ENCODE peak calls at places on chromosomes 6 and 20, in eight cellular contexts. P is H7, M is AG04450, S is bronchial epithelial cell, N is pancreas, H is lower lobe of right lung, F is small intestine, Y is GM12865. X is an unnamed sample.

GRCh38 chr20:58051367-58051766 is 177.1 kb downstream of the ANKRD60 start:
- DNase-seq in P (no peak), M (no peak), S (no peak), N (no peak), H (no peak), F (no peak), Y (no peak), X (no peak)

GRCh38 chr6:108895591-108895990 is 47.4 kb downstream of the ARMC2 start:
- DNase-seq in P (no peak), M (no peak), S (no peak), N (no peak), H (no peak), F (no peak), Y (no peak), X (peak)

GRCh38 chr6:42742116-42742894 is 3.6 kb downstream of the TBCC start:
- DNase-seq in P (no peak), M (no peak), S (peak), N (no peak), H (no peak), F (no peak), Y (no peak), X (peak)

GRCh38 chr6:125791151-125791819 is 525 bp downstream of the NCOA7 start:
- DNase-seq in P (peak), M (no peak), S (peak), N (no peak), H (peak), F (peak), Y (peak), X (peak)

GRCh38 chr20:11403711-11404110 is 514.0 kb upstream of the BTBD3 start:
- DNase-seq in P (no peak), M (no peak), S (no peak), N (no peak), H (no peak), F (no peak), Y (no peak), X (no peak)

GRCh38 chr6:13327691-13328075 is 654 bp downstream of the TBC1D7 start:
- DNase-seq in P (peak), M (no peak), S (peak), N (no peak), H (no peak), F (no peak), Y (peak), X (peak)

GRCh38 chr6:170360476-170360875 is 53.9 kb downstream of the FAM120B start:
- DNase-seq in P (no peak), M (no peak), S (peak), N (no peak), H (no peak), F (no peak), Y (no peak), X (no peak)

GRCh38 chr6:42411431-42411830 is 40.3 kb downstream of the TRERF1 start:
- DNase-seq in P (no peak), M (no peak), S (no peak), N (no peak), H (no peak), F (no peak), Y (no peak), X (no peak)

GRCh38 chr6:112938656-112939055 is 591.5 kb downstream of the RFPL4B start:
- DNase-seq in P (no peak), M (no peak), S (peak), N (no peak), H (no peak), F (no peak), Y (no peak), X (no peak)

GRCh38 chr6:170124836-170125235 is 166.0 kb downstream of the DLL1 start:
- DNase-seq in P (no peak), M (no peak), S (peak), N (no peak), H (no peak), F (no peak), Y (no peak), X (no peak)

GRCh38 chr20:57403216-57403615 is 12.0 kb downstream of the RBM38 start:
- DNase-seq in P (peak), M (no peak), S (no peak), N (no peak), H (peak), F (no peak), Y (no peak), X (peak)

GRCh38 chr6:166954118-166954713 is 2.1 kb downstream of the RNASET2 start:
- DNase-seq in P (no peak), M (no peak), S (no peak), N (no peak), H (no peak), F (peak), Y (peak), X (no peak)

GRCh38 chr6:71349395-71349794 is 60.8 kb downstream of the OGFRL1 start:
- DNase-seq in P (no peak), M (no peak), S (peak), N (no peak), H (no peak), F (no peak), Y (peak), X (peak)

GRCh38 chr6:164927288-164928040 is 381.9 kb downstream of the C6orf118 start:
- DNase-seq in P (peak), M (no peak), S (peak), N (peak), H (peak), F (peak), Y (peak), X (peak)

GRCh38 chr20:51750037-51750769 is 18.0 kb downstream of the ATP9A start:
- DNase-seq in P (no peak), M (peak), S (peak), N (peak), H (peak), F (peak), Y (peak), X (peak)

GRCh38 chr6:79546186-79546585 is 9.0 kb upstream of the LCA5 start:
- DNase-seq in P (no peak), M (no peak), S (peak), N (no peak), H (no peak), F (no peak), Y (no peak), X (no peak)

GRCh38 chr20:59181936-59182335 is 18.3 kb downstream of the ZNF831 start:
- DNase-seq in P (no peak), M (no peak), S (no peak), N (no peak), H (no peak), F (no peak), Y (no peak), X (no peak)

GRCh38 chr6:32069878-32070515 is 31.8 kb downstream of the CYP21A2 start:
- DNase-seq in P (peak), M (no peak), S (no peak), N (no peak), H (no peak), F (no peak), Y (no peak), X (no peak)

GRCh38 chr20:57080796-57081195 is 185.6 kb downstream of the BMP7 start:
- DNase-seq in P (no peak), M (no peak), S (no peak), N (peak), H (no peak), F (no peak), Y (no peak), X (no peak)

GRCh38 chr6:118680452-118681095 is 29.2 kb upstream of the CEP85L start:
- DNase-seq in P (no peak), M (no peak), S (no peak), N (no peak), H (no peak), F (peak), Y (no peak), X (no peak)

GRCh38 chr6:169830876-169831275 is 79.5 kb downstream of the ERMARD start:
- DNase-seq in P (peak), M (no peak), S (no peak), N (no peak), H (no peak), F (no peak), Y (no peak), X (no peak)

GRCh38 chr6:15329154-15329781 is 83.4 kb downstream of the JARID2 start:
- DNase-seq in P (no peak), M (peak), S (peak), N (no peak), H (no peak), F (no peak), Y (no peak), X (peak)

GRCh38 chr6:42987533-42988451 is 3.4 kb downstream of the PPP2R5D start:
- DNase-seq in P (no peak), M (no peak), S (no peak), N (no peak), H (no peak), F (no peak), Y (no peak), X (no peak)

GRCh38 chr20:46139908-46140482 is 21.9 kb downstream of the CD40 start:
- DNase-seq in P (peak), M (no peak), S (peak), N (no peak), H (no peak), F (no peak), Y (no peak), X (no peak)

GRCh38 chr6:167137881-167138280 is 15.0 kb downstream of the CCR6 start:
- DNase-seq in P (no peak), M (no peak), S (no peak), N (no peak), H (no peak), F (no peak), Y (no peak), X (no peak)

GRCh38 chr6:68235192-68235812 is 399.8 kb upstream of the ADGRB3 start:
- DNase-seq in P (no peak), M (no peak), S (no peak), N (no peak), H (no peak), F (no peak), Y (peak), X (no peak)

GRCh38 chr6:147274012-147274411 is 69.8 kb downstream of the STXBP5 start:
- DNase-seq in P (no peak), M (no peak), S (no peak), N (no peak), H (no peak), F (no peak), Y (no peak), X (no peak)

GRCh38 chr6:164178933-164179332 is 764.4 kb downstream of the QKI start:
- DNase-seq in P (no peak), M (no peak), S (no peak), N (no peak), H (no peak), F (no peak), Y (no peak), X (no peak)

GRCh38 chr6:37209461-37210205 is 39.7 kb downstream of the PIM1 start:
- DNase-seq in P (no peak), M (no peak), S (no peak), N (no peak), H (no peak), F (no peak), Y (no peak), X (no peak)

GRCh38 chr6:109493865-109494264 is 10.8 kb upstream of the ZBTB24 start:
- DNase-seq in P (no peak), M (no peak), S (no peak), N (no peak), H (no peak), F (no peak), Y (no peak), X (peak)

GRCh38 chr6:30555428-30556005 is 772 bp downstream of the GNL1 start:
- DNase-seq in P (peak), M (no peak), S (no peak), N (peak), H (peak), F (no peak), Y (peak), X (peak)

GRCh38 chr6:38215225-38215624 is 395.7 kb downstream of the ZFAND3 start:
- DNase-seq in P (no peak), M (no peak), S (no peak), N (no peak), H (no peak), F (no peak), Y (no peak), X (no peak)

GRCh38 chr6:43081043-43081442 is 4.9 kb downstream of the PTK7 start:
- DNase-seq in P (no peak), M (no peak), S (no peak), N (no peak), H (no peak), F (no peak), Y (no peak), X (no peak)

GRCh38 chr6:141110486-141110885 is 1022.2 kb upstream of the GJE1 start:
- DNase-seq in P (no peak), M (no peak), S (peak), N (no peak), H (no peak), F (no peak), Y (no peak), X (no peak)

GRCh38 chr6:17863971-17864754 is 123.3 kb downstream of the KIF13A start:
- DNase-seq in P (no peak), M (no peak), S (peak), N (no peak), H (no peak), F (no peak), Y (no peak), X (no peak)

GRCh38 chr20:61936701-61937131 is 129.0 kb downstream of the TAF4 start:
- DNase-seq in P (peak), M (no peak), S (no peak), N (peak), H (peak), F (no peak), Y (no peak), X (no peak)

GRCh38 chr6:52399511-52400315 is 20.4 kb upstream of the EFHC1 start:
- DNase-seq in P (peak), M (no peak), S (peak), N (no peak), H (no peak), F (peak), Y (peak), X (peak)

GRCh38 chr6:89350281-89351037 is 2.1 kb downstream of the UBE2J1 start:
- DNase-seq in P (no peak), M (no peak), S (no peak), N (no peak), H (no peak), F (peak), Y (peak), X (peak)
- H3K4me3 ChIP-seq in P (no peak), M (peak), S (no peak), N (peak), H (peak), F (no peak), Y (peak), X (peak)

GRCh38 chr6:352474-352873 is 39.1 kb upstream of the IRF4 start:
- DNase-seq in P (no peak), M (no peak), S (no peak), N (no peak), H (peak), F (no peak), Y (no peak), X (no peak)
- H3K4me3 ChIP-seq in P (no peak), M (no peak), S (no peak), N (no peak), H (no peak), F (no peak), Y (no peak), X (no peak)

GRCh38 chr6:8392569-8392968 is 42.8 kb downstream of the SLC35B3 start:
- DNase-seq in P (no peak), M (no peak), S (no peak), N (no peak), H (no peak), F (peak), Y (peak), X (peak)
- H3K4me3 ChIP-seq in P (no peak), M (no peak), S (no peak), N (no peak), H (no peak), F (no peak), Y (no peak), X (no peak)

GRCh38 chr6:117494283-117494682 is 11.8 kb downstream of the DCBLD1 start:
- DNase-seq in P (no peak), M (no peak), S (peak), N (no peak), H (no peak), F (peak), Y (no peak), X (peak)
- H3K4me3 ChIP-seq in P (no peak), M (no peak), S (no peak), N (no peak), H (no peak), F (no peak), Y (peak), X (peak)

GRCh38 chr6:91476000-91476399 is 889.1 kb upstream of the MAP3K7 start:
- DNase-seq in P (no peak), M (peak), S (peak), N (no peak), H (no peak), F (peak), Y (peak), X (no peak)
- H3K4me3 ChIP-seq in P (no peak), M (no peak), S (no peak), N (no peak), H (no peak), F (no peak), Y (no peak), X (no peak)

DNA sequence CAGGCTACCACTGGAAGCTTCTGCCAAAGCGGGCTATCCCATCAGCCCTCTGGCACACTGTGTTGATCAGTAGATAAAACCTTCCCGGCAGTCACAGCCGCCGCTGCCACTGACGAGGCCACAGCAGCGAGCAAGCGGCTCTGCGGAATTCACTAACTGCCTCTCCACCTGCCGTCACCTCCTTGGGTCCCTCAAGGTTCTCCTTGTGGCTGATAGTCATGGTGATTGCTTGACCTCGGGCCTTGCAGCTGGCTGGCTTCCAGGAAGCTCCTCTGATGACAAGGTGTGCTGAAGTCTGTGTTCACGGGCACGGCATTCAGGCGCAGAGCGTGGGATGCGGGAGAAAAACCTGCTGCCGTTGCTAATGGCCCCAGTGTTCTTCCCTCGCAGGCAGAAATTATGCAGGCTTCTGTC is 315.8 kb downstream of the TFAP2A start:
- DNase-seq in P (no peak), M (no peak), S (no peak), N (peak), H (peak), F (peak), Y (no peak), X (peak)
- H3K4me3 ChIP-seq in P (no peak), M (no peak), S (no peak), N (peak), H (peak), F (no peak), Y (no peak), X (peak)